ENCODE peak calls at places on chromosome 15, in four cellular contexts. J, E, X and O are unnamed samples.

GRCh38 chr15:98792117-98792516 is 143.8 kb downstream of the IGF1R start:
- DNase-seq in J (no peak), E (no peak), X (no peak), O (no peak)

GRCh38 chr15:38844683-38845195 is 280.1 kb upstream of the RASGRP1 start:
- DNase-seq in J (no peak), E (no peak), X (no peak), O (no peak)

GRCh38 chr15:99507732-99508571 is 57.8 kb upstream of the MEF2A start:
- DNase-seq in J (no peak), E (no peak), X (no peak), O (no peak)

GRCh38 chr15:25780479-25781255 is 82.5 kb downstream of the ATP10A start:
- DNase-seq in J (no peak), E (no peak), X (no peak), O (no peak)

GRCh38 chr15:51341366-51342248 is at the start of gene GLDN:
- DNase-seq in J (no peak), E (peak), X (peak), O (no peak)

GRCh38 chr15:29774900-29775299 is 47.4 kb downstream of the TJP1 start:
- DNase-seq in J (peak), E (peak), X (peak), O (no peak)

GRCh38 chr15:99016680-99017321 is 9.2 kb upstream of the PGPEP1L start:
- DNase-seq in J (no peak), E (peak), X (peak), O (peak)

GRCh38 chr15:40466426-40467259 is 4.1 kb upstream of the CHST14 start:
- DNase-seq in J (no peak), E (no peak), X (no peak), O (no peak)

GRCh38 chr15:66024998-66025397 is 155.7 kb downstream of the RAB11A start:
- DNase-seq in J (no peak), E (peak), X (peak), O (no peak)

GRCh38 chr15:31489801-31490646 is 163.4 kb downstream of the KLF13 start:
- DNase-seq in J (peak), E (peak), X (peak), O (no peak)

GRCh38 chr15:58221591-58222241 is 83.5 kb downstream of the AQP9 start:
- DNase-seq in J (peak), E (peak), X (peak), O (no peak)

GRCh38 chr15:41900526-41901380 is 6.9 kb upstream of the SPTBN5 start:
- DNase-seq in J (no peak), E (no peak), X (peak), O (no peak)

GRCh38 chr15:101051291-101052030 is 132.3 kb downstream of the LRRK1 start:
- DNase-seq in J (no peak), E (no peak), X (no peak), O (no peak)

GRCh38 chr15:40763801-40764765 is at the start of gene GCHFR:
- DNase-seq in J (peak), E (peak), X (peak), O (no peak)

GRCh38 chr15:41966920-41967465 is 5.4 kb downstream of the EHD4 start:
- DNase-seq in J (no peak), E (no peak), X (no peak), O (no peak)

GRCh38 chr15:48084759-48085420 is 35.9 kb upstream of the SLC24A5 start:
- DNase-seq in J (peak), E (peak), X (peak), O (no peak)

GRCh38 chr15:49036650-49037545 is 9.3 kb downstream of the SECISBP2L start:
- DNase-seq in J (peak), E (peak), X (peak), O (peak)

GRCh38 chr15:45320581-45320980 is 57.8 kb downstream of the GATM start:
- DNase-seq in J (no peak), E (peak), X (no peak), O (no peak)

GRCh38 chr15:57861039-57861638 is 154.6 kb downstream of the POLR2M start:
- DNase-seq in J (peak), E (peak), X (peak), O (peak)

GRCh38 chr15:85582076-85582718 is 201.8 kb downstream of the AKAP13 start:
- DNase-seq in J (no peak), E (peak), X (peak), O (no peak)

GRCh38 chr15:88688394-88688933 is 49.6 kb downstream of the ISG20 start:
- DNase-seq in J (no peak), E (no peak), X (no peak), O (no peak)

GRCh38 chr15:62880278-62880677 is 162.3 kb upstream of the TPM1 start:
- DNase-seq in J (no peak), E (no peak), X (peak), O (no peak)

GRCh38 chr15:74302821-74303359 is 64.6 kb downstream of the CYP11A1 start:
- DNase-seq in J (no peak), E (peak), X (peak), O (no peak)

GRCh38 chr15:36953346-36953745 is 147.0 kb downstream of the MEIS2 start:
- DNase-seq in J (no peak), E (no peak), X (peak), O (no peak)

GRCh38 chr15:36948982-36949381 is 151.4 kb downstream of the MEIS2 start:
- DNase-seq in J (no peak), E (no peak), X (no peak), O (no peak)

GRCh38 chr15:36950371-36950770 is 150.0 kb downstream of the MEIS2 start:
- DNase-seq in J (no peak), E (no peak), X (no peak), O (no peak)

GRCh38 chr15:36954486-36954885 is 145.9 kb downstream of the MEIS2 start:
- DNase-seq in J (peak), E (peak), X (peak), O (no peak)

DNA sequence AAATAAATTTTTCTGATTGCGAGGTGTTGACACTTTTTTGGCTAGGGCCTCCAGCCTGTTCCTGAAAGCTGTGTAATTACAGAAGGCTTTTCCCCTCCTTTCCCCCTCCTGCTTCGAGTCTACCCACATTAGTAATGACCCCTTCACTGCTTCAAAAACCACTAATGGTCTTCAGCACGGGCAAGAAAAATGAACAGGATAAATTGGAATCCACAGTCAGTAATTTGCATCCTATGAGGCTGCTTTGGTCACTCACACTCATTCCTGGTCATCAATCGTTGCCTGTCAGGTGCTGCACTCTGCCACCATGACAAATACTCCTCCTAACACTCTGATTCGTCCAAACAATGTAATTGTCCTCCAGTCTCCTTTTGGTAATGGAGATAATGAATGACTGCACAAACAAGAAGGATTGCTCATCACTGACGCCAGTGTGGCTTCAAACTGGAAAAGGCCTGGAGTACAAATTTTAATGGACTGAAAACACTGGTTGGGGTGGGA is 148.6 kb downstream of the MEIS2 start:
- DNase-seq in J (no peak), E (peak), X (peak), O (peak)
- H3K4me3 ChIP-seq in J (no peak), E (no peak), X (no peak), O (no peak)

GRCh38 chr15:78418681-78419080 is 19.3 kb upstream of the IREB2 start:
- DNase-seq in J (no peak), E (no peak), X (no peak), O (no peak)

GRCh38 chr15:78418239-78418638 is 19.8 kb upstream of the IREB2 start:
- DNase-seq in J (peak), E (peak), X (peak), O (no peak)

GRCh38 chr15:78414608-78415250 is 23.3 kb upstream of the IREB2 start:
- DNase-seq in J (no peak), E (no peak), X (no peak), O (no peak)

GRCh38 chr15:78419331-78419730 is 18.7 kb upstream of the IREB2 start:
- DNase-seq in J (no peak), E (no peak), X (no peak), O (no peak)

DNA sequence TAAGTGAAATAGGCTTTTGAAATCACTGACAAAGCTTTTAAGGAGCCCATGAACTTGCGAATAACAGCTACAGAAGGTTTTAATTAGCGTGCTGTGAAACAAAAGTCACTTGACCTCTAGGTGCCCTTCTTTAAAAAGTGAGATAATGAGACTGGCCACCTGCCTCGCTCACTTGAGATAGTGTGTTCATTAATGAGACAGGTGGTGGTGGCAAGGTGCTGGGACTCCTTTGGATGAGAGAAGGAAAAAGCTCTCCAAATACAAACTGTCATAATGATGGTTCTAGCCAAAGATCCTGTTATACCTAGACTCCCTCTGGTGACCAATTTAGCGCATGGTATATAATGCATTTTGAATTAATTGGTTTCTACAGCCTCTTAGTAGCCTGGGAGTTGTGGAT is 22.7 kb upstream of the IREB2 start:
- DNase-seq in J (peak), E (peak), X (peak), O (no peak)
- TF ChIP-seq CTCF in J (peak), E (peak), X (peak), O (peak)

GRCh38 chr15:55742498-55742926 is 440 bp downstream of the PRTG start:
- DNase-seq in J (peak), E (peak), X (peak), O (no peak)

GRCh38 chr15:55741592-55742497 is 1.1 kb downstream of the PRTG start:
- DNase-seq in J (peak), E (peak), X (peak), O (no peak)

GRCh38 chr15:55740479-55740878 is 2.5 kb downstream of the PRTG start:
- DNase-seq in J (no peak), E (no peak), X (peak), O (no peak)

GRCh38 chr15:55739641-55740040 is 3.3 kb downstream of the PRTG start:
- DNase-seq in J (no peak), E (no peak), X (no peak), O (no peak)

GRCh38 chr15:55740981-55741591 is 1.9 kb downstream of the PRTG start:
- DNase-seq in J (no peak), E (no peak), X (peak), O (no peak)
- H3K4me3 ChIP-seq in J (peak), E (no peak), X (peak), O (no peak)

DNA sequence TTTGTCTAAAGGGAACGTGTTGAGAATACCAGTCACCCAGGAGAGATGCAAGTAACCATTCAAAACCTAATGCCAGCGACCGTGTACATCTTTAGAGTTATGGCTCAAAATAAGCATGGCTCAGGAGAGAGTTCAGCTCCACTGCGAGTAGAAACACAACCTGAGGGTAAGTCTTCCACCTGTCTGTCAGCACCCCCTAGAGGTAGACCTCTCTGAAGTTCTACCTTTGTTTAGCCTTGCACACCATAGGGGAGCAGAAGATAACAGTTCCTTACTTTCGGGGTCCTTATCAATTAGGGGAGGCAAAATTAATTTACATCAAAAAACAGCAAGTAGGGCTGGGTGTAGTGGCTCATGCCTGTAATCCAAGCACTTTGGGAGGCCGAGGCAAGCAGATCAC is 124.4 kb downstream of the HCN4 start:
- DNase-seq in J (no peak), E (peak), X (peak), O (no peak)
- TF ChIP-seq CTCF in J (peak), E (peak), X (peak), O (no peak)

DNA sequence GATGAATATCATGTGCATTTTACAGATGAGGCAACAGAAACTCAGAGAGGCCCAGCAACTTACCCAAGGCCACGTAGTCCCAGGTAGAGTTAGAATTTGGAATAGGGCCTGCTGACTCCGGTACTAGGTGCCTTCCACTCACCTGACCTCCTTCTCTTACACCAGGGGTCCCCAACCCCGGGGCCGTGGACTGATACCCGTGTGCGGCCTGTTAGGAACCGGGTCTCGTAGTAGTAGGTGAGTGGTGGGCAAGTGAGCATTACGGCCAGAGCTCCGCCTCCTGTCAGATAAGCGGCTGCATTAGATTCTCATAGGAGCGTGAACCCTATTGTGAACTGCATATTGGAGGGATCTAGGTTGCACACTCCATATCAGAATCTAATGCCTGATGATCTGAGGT is 64.8 kb downstream of the SMAD3 start:
- DNase-seq in J (no peak), E (no peak), X (no peak), O (no peak)
- H3K4me3 ChIP-seq in J (no peak), E (no peak), X (no peak), O (no peak)

GRCh38 chr15:90893175-90894090 is 9.1 kb downstream of the FES start:
- DNase-seq in J (no peak), E (no peak), X (no peak), O (no peak)
- TF ChIP-seq CTCF in J (peak), E (no peak), X (no peak), O (no peak)

GRCh38 chr15:59332009-59332408 is 40.7 kb downstream of the MYO1E start:
- DNase-seq in J (no peak), E (no peak), X (no peak), O (no peak)

GRCh38 chr15:59329570-59330350 is 42.9 kb downstream of the MYO1E start:
- DNase-seq in J (peak), E (no peak), X (peak), O (peak)

GRCh38 chr15:59327942-59328341 is 44.7 kb downstream of the MYO1E start:
- DNase-seq in J (no peak), E (no peak), X (no peak), O (no peak)

GRCh38 chr15:59329091-59329490 is 43.6 kb downstream of the MYO1E start:
- DNase-seq in J (no peak), E (no peak), X (no peak), O (no peak)

DNA sequence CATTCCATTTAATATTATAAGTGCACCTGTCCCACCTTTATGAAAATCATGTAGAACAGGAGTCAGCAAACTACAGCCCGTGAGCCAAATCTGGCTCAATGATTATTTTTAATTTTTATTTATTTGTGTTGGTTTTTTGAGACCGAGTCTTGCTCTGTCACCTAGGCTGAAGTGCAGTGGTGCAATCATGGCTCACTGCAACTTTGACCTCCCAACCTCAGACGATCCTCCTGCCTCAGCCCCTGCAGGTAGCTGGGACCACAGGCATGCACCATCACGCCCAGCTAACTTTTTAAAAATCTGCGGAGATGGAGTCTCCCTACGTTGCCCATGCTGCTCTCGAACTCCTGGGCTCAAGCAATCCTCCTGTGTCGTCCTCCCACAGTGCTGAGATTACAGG is 42.0 kb downstream of the MYO1E start:
- DNase-seq in J (no peak), E (no peak), X (no peak), O (no peak)
- H3K4me3 ChIP-seq in J (no peak), E (no peak), X (no peak), O (no peak)

DNA sequence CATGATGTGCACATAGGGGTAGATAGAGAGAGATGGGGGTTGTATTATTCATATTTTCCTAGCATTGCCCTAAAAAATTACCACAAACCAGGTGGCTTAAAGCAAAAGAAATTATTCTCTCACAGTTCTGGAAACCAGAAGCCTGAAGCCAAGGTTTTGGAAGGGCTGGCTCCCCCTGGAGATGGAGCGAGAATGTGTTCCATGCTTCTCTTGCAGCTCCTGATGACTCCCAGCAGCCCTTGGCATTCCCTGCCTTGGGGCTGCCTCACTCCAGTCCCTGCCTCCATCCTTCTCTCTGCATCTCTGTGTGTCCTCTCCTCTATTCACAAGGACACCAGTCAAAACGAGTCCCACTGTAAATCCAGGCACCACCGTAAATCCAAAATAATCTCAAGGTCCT is 91.5 kb upstream of the FAM174B start:
- DNase-seq in J (no peak), E (no peak), X (no peak), O (no peak)
- TF ChIP-seq CTCF in J (no peak), E (no peak), X (peak), O (no peak)